ENCODE peak calls at places on chromosome 10, in five cellular contexts. One of them, this sample, is unnamed. For H3K4me1, the result is how much of the 10 kb centered on the place peaks cover.

GRCh38 chr10:129193148-129193547 is 273.9 kb upstream of the MGMT start:
- DNase-seq in A549: no peak
- DNase-seq in suprapubic skin: no peak
- DNase-seq in endodermal cell: no peak
- DNase-seq in stomach: no peak
- DNase-seq in this sample: no peak

GRCh38 chr10:17689137-17689536 is 45.2 kb downstream of the STAM start:
- DNase-seq in A549: no peak
- DNase-seq in suprapubic skin: no peak
- DNase-seq in endodermal cell: no peak
- DNase-seq in stomach: no peak
- DNase-seq in this sample: no peak

GRCh38 chr10:21173964-21174669 is 277.0 kb upstream of the NEBL start:
- DNase-seq in A549: peak
- DNase-seq in suprapubic skin: peak
- DNase-seq in endodermal cell: peak
- DNase-seq in stomach: peak
- DNase-seq in this sample: peak

GRCh38 chr10:108663551-108663950 is 1259.8 kb downstream of the XPNPEP1 start:
- DNase-seq in A549: no peak
- DNase-seq in suprapubic skin: no peak
- DNase-seq in endodermal cell: no peak
- DNase-seq in stomach: no peak
- DNase-seq in this sample: no peak

GRCh38 chr10:24872049-24872789 is 80.2 kb downstream of the PRTFDC1 start:
- DNase-seq in A549: no peak
- DNase-seq in suprapubic skin: no peak
- DNase-seq in endodermal cell: no peak
- DNase-seq in stomach: no peak
- DNase-seq in this sample: no peak

GRCh38 chr10:14904316-14904732 is 25.7 kb downstream of the SUV39H2 start:
- DNase-seq in A549: peak
- DNase-seq in suprapubic skin: no peak
- DNase-seq in endodermal cell: no peak
- DNase-seq in stomach: no peak
- DNase-seq in this sample: no peak

GRCh38 chr10:24957624-24958435 is 5.4 kb upstream of the PRTFDC1 start:
- DNase-seq in A549: peak
- DNase-seq in suprapubic skin: no peak
- DNase-seq in endodermal cell: no peak
- DNase-seq in stomach: no peak
- DNase-seq in this sample: no peak

GRCh38 chr10:44696496-44696895 is 214.6 kb upstream of the TMEM72 start:
- DNase-seq in A549: no peak
- DNase-seq in suprapubic skin: no peak
- DNase-seq in endodermal cell: no peak
- DNase-seq in stomach: no peak
- DNase-seq in this sample: no peak

GRCh38 chr10:114309111-114309651 is 70.1 kb downstream of the VWA2 start:
- DNase-seq in A549: no peak
- DNase-seq in suprapubic skin: peak
- DNase-seq in endodermal cell: no peak
- DNase-seq in stomach: no peak
- DNase-seq in this sample: no peak

GRCh38 chr10:84308481-84309304 is 19.7 kb upstream of the CCSER2 start:
- DNase-seq in A549: no peak
- DNase-seq in suprapubic skin: no peak
- DNase-seq in endodermal cell: no peak
- DNase-seq in stomach: peak
- DNase-seq in this sample: peak

GRCh38 chr10:96345250-96345649 is 13.6 kb downstream of the OPALIN start:
- DNase-seq in A549: no peak
- DNase-seq in suprapubic skin: no peak
- DNase-seq in endodermal cell: peak
- DNase-seq in stomach: no peak
- DNase-seq in this sample: no peak

GRCh38 chr10:80454526-80455460 is 683 bp downstream of the TSPAN14 start:
- DNase-seq in A549: no peak
- DNase-seq in suprapubic skin: peak
- DNase-seq in endodermal cell: peak
- DNase-seq in stomach: peak
- DNase-seq in this sample: no peak

GRCh38 chr10:52308251-52309031 is 5.6 kb upstream of the DKK1 start:
- DNase-seq in A549: peak
- DNase-seq in suprapubic skin: peak
- DNase-seq in endodermal cell: peak
- DNase-seq in stomach: peak
- DNase-seq in this sample: peak

GRCh38 chr10:95266674-95267095 is 24.1 kb downstream of the PDLIM1 start:
- DNase-seq in A549: peak
- DNase-seq in suprapubic skin: no peak
- DNase-seq in endodermal cell: no peak
- DNase-seq in stomach: no peak
- DNase-seq in this sample: no peak

GRCh38 chr10:121077331-121077730 is 226.2 kb downstream of the WDR11 start:
- DNase-seq in A549: no peak
- DNase-seq in suprapubic skin: peak
- DNase-seq in endodermal cell: no peak
- DNase-seq in stomach: no peak
- DNase-seq in this sample: no peak

GRCh38 chr10:133082685-133083421 is 4.9 kb upstream of the ADGRA1 start:
- DNase-seq in A549: no peak
- DNase-seq in suprapubic skin: no peak
- DNase-seq in endodermal cell: no peak
- DNase-seq in stomach: no peak
- DNase-seq in this sample: no peak

GRCh38 chr10:25758041-25758457 is 176.0 kb upstream of the MYO3A start:
- DNase-seq in A549: peak
- DNase-seq in suprapubic skin: no peak
- DNase-seq in endodermal cell: peak
- DNase-seq in stomach: no peak
- DNase-seq in this sample: no peak

GRCh38 chr10:8473205-8473604 is 418.7 kb downstream of the GATA3 start:
- DNase-seq in A549: peak
- DNase-seq in suprapubic skin: no peak
- DNase-seq in endodermal cell: no peak
- DNase-seq in stomach: no peak
- DNase-seq in this sample: no peak

GRCh38 chr10:1413256-1413655 is 324.1 kb downstream of the ADARB2 start:
- DNase-seq in A549: no peak
- DNase-seq in suprapubic skin: no peak
- DNase-seq in endodermal cell: no peak
- DNase-seq in stomach: peak
- DNase-seq in this sample: no peak

GRCh38 chr10:123306290-123306689 is 152.1 kb downstream of the BUB3 start:
- DNase-seq in A549: no peak
- DNase-seq in suprapubic skin: no peak
- DNase-seq in endodermal cell: peak
- DNase-seq in stomach: no peak
- DNase-seq in this sample: no peak

GRCh38 chr10:16999665-17000451 is 129.8 kb downstream of the CUBN start:
- DNase-seq in A549: no peak
- DNase-seq in suprapubic skin: no peak
- DNase-seq in endodermal cell: peak
- DNase-seq in stomach: no peak
- DNase-seq in this sample: no peak

GRCh38 chr10:121187375-121187774 is 336.2 kb downstream of the WDR11 start:
- DNase-seq in A549: no peak
- DNase-seq in suprapubic skin: no peak
- DNase-seq in endodermal cell: peak
- DNase-seq in stomach: no peak
- DNase-seq in this sample: no peak

GRCh38 chr10:110918269-110918632 is 729 bp downstream of the BBIP1 start:
- DNase-seq in A549: peak
- DNase-seq in suprapubic skin: peak
- DNase-seq in endodermal cell: peak
- DNase-seq in stomach: peak
- DNase-seq in this sample: peak
- TF ChIP-seq CTCF in A549: no peak
- TF ChIP-seq CTCF in suprapubic skin: no peak
- TF ChIP-seq CTCF in endodermal cell: no peak
- TF ChIP-seq CTCF in stomach: no peak
- TF ChIP-seq CTCF in this sample: no peak

GRCh38 chr10:62062028-62062427 is 160.5 kb downstream of the ARID5B start:
- DNase-seq in A549: no peak
- DNase-seq in suprapubic skin: no peak
- DNase-seq in endodermal cell: no peak
- DNase-seq in stomach: no peak
- DNase-seq in this sample: no peak
- H3K4me1 ChIP-seq in A549: under half
- H3K4me1 ChIP-seq in suprapubic skin: half or more
- H3K4me1 ChIP-seq in endodermal cell: under half
- H3K4me1 ChIP-seq in stomach: half or more
- H3K4me1 ChIP-seq in this sample: under half

DNA sequence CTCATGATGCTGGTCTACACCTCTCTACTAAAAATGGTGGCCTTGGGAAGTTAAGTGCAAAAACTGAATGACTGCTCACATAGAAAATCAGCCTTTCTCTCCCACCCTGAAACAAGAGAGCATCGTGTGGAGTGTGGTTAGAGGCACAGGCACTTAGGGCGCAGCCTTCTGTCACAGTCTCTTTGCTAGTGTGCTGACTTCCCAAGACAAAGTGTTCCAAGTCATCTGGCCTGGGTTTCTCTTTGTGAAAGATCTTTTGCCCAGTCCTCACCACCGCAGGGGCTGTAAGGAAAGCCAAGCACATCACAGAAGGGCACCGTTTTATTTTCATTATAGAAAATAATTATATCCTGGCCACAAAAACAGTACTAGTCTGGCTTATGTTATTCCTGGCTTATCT is 12.5 kb downstream of the STN1 start:
- DNase-seq in A549: no peak
- DNase-seq in suprapubic skin: no peak
- DNase-seq in endodermal cell: no peak
- DNase-seq in stomach: no peak
- DNase-seq in this sample: no peak
- TF ChIP-seq CTCF in A549: no peak
- TF ChIP-seq CTCF in suprapubic skin: no peak
- TF ChIP-seq CTCF in endodermal cell: no peak
- TF ChIP-seq CTCF in stomach: no peak
- TF ChIP-seq CTCF in this sample: no peak

GRCh38 chr10:73494877-73495225 is 973 bp downstream of the PPP3CB start:
- DNase-seq in A549: no peak
- DNase-seq in suprapubic skin: no peak
- DNase-seq in endodermal cell: no peak
- DNase-seq in stomach: no peak
- DNase-seq in this sample: no peak
- H3K4me1 ChIP-seq in A549: under half
- H3K4me1 ChIP-seq in suprapubic skin: under half
- H3K4me1 ChIP-seq in endodermal cell: under half
- H3K4me1 ChIP-seq in stomach: half or more
- H3K4me1 ChIP-seq in this sample: under half

GRCh38 chr10:130231211-130231850 is 95.1 kb downstream of the GLRX3 start:
- DNase-seq in A549: no peak
- DNase-seq in suprapubic skin: no peak
- DNase-seq in endodermal cell: peak
- DNase-seq in stomach: peak
- DNase-seq in this sample: no peak

GRCh38 chr10:130226012-130226411 is 89.8 kb downstream of the GLRX3 start:
- DNase-seq in A549: no peak
- DNase-seq in suprapubic skin: no peak
- DNase-seq in endodermal cell: no peak
- DNase-seq in stomach: peak
- DNase-seq in this sample: no peak

GRCh38 chr10:130230036-130230435 is 93.8 kb downstream of the GLRX3 start:
- DNase-seq in A549: no peak
- DNase-seq in suprapubic skin: no peak
- DNase-seq in endodermal cell: peak
- DNase-seq in stomach: peak
- DNase-seq in this sample: no peak

GRCh38 chr10:130230611-130231010 is 94.4 kb downstream of the GLRX3 start:
- DNase-seq in A549: no peak
- DNase-seq in suprapubic skin: no peak
- DNase-seq in endodermal cell: peak
- DNase-seq in stomach: peak
- DNase-seq in this sample: no peak

GRCh38 chr10:130227883-130228282 is 91.7 kb downstream of the GLRX3 start:
- DNase-seq in A549: no peak
- DNase-seq in suprapubic skin: no peak
- DNase-seq in endodermal cell: peak
- DNase-seq in stomach: peak
- DNase-seq in this sample: no peak
- TF ChIP-seq CTCF in A549: no peak
- TF ChIP-seq CTCF in suprapubic skin: no peak
- TF ChIP-seq CTCF in endodermal cell: no peak
- TF ChIP-seq CTCF in stomach: no peak
- TF ChIP-seq CTCF in this sample: no peak

DNA sequence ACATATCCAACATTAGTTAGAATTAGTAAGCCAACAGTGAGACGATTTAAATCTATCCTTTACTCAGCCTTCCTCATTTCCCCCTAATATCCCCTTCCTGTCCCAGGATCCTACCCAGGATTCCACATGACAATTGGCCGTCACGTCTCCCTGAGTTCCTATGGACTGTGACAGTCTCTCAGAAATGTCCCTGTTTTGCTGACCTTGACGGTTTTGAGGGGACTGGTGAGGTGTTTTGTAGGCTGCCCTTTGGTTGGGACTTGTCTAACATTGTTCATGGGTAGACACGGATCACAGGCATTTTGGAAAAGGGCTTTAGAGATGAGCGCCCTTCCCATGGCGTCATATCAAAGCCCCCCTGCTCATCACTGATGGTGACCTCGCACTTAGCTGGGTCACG is 162.8 kb downstream of the ZMYND11 start:
- DNase-seq in A549: no peak
- DNase-seq in suprapubic skin: no peak
- DNase-seq in endodermal cell: no peak
- DNase-seq in stomach: no peak
- DNase-seq in this sample: no peak
- H3K4me1 ChIP-seq in A549: under half
- H3K4me1 ChIP-seq in suprapubic skin: under half
- H3K4me1 ChIP-seq in endodermal cell: under half
- H3K4me1 ChIP-seq in stomach: under half
- H3K4me1 ChIP-seq in this sample: under half

GRCh38 chr10:66586073-66586472 is 339.8 kb upstream of the LRRTM3 start:
- DNase-seq in A549: no peak
- DNase-seq in suprapubic skin: no peak
- DNase-seq in endodermal cell: peak
- DNase-seq in stomach: peak
- DNase-seq in this sample: no peak
- TF ChIP-seq CTCF in A549: no peak
- TF ChIP-seq CTCF in suprapubic skin: no peak
- TF ChIP-seq CTCF in endodermal cell: peak
- TF ChIP-seq CTCF in stomach: peak
- TF ChIP-seq CTCF in this sample: no peak

DNA sequence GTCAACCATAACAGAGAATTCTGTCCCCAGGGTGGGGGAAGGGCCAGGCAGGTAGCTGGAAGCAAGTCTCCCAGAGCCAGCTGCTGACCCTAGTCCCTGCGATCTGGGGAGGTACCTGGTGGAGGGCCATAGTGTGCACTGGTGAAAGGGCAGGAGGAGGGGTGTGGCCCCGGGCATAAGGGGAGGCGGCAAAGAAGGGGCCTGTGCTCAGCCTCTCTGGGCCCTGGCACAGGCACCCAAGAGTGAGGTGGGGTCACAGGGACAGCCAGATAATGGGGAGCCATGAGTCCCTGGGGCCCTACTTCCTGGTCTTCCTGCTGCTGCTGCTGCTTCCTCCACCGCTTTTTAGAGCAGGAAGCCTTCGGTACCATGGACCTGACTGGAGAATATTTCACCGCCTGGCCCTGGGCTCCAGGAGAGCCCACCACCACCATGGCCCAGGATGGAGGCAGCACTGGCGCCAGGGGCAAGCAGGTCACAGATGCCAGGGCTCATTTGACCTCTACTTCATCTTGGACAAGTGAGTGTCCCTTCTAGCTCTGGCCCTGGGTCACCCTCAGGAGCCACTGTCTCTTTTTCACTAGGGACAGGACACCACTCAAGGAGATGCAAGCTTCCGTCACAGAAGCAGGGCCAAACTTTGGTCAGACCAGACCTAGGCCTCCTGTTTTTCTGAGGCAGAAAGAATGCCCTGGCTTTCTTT is at the start of gene ANTXRL:
- DNase-seq in A549: no peak
- DNase-seq in suprapubic skin: peak
- DNase-seq in endodermal cell: peak
- DNase-seq in stomach: no peak
- DNase-seq in this sample: no peak
- H3K4me1 ChIP-seq in A549: under half
- H3K4me1 ChIP-seq in suprapubic skin: under half
- H3K4me1 ChIP-seq in endodermal cell: under half
- H3K4me1 ChIP-seq in stomach: under half
- H3K4me1 ChIP-seq in this sample: under half

This sample was measured in prostate gland.